ENCODE peak calls at places on chromosomes 6 and 20, in nine cellular contexts. W is hippocampal formation; S is activated T-cell treated with anti-CD3 and anti-CD28 coated beads, Interleukin-2, amount 50 U/mL, for 72 hours; A is NCI-H510A; N is heart right ventricle; Q is iris pigment epithelial cell; K is stimulated activated CD4-positive, alpha-beta T cell treated with anti-CD3 and anti-CD28 coated beads, Interleukin-12 subunit alpha, Interleukin-12 subunit beta, amount 100 ng/mL, for 4 hours; O is T1000; R is RWPE1. M is an unnamed sample.

GRCh38 chr6:140609321-140609720 is 1234.9 kb upstream of the CITED2 start:
- DNase-seq in O (no peak), N (no peak), A (no peak), W (no peak), Q (no peak), K (no peak), S (no peak), R (no peak), M (no peak)

GRCh38 chr20:51695574-51696303 is 72.5 kb downstream of the ATP9A start:
- DNase-seq in S (no peak), N (no peak), K (peak; percentile 3), A (no peak), R (peak; percentile 28), O (peak; percentile 39), W (no peak), Q (peak; percentile 79), M (no peak)

GRCh38 chr6:107411161-107411560 is 48.2 kb downstream of the PDSS2 start:
- DNase-seq in S (no peak), N (no peak), K (no peak), O (no peak), W (no peak), R (no peak), Q (no peak), A (no peak), M (no peak)

GRCh38 chr6:5746392-5747140 is 260.2 kb downstream of the NRN1 start:
- DNase-seq in Q (no peak), K (no peak), A (no peak), N (no peak), S (no peak), W (no peak), R (no peak), O (no peak), M (no peak)

GRCh38 chr6:103783344-103783743 is 1076.4 kb downstream of the HACE1 start:
- DNase-seq in N (no peak), S (no peak), Q (peak; percentile 3), K (no peak), O (no peak), W (no peak), A (peak; percentile 8), R (no peak), M (no peak)

GRCh38 chr6:105771313-105771970 is 314.7 kb upstream of the PRDM1 start:
- DNase-seq in K (no peak), O (no peak), S (no peak), W (no peak), N (no peak), A (no peak), Q (no peak), R (no peak), M (no peak)

GRCh38 chr20:13220194-13220856 is 749 bp upstream of the ISM1 start:
- DNase-seq in O (no peak), R (peak; percentile 32), S (peak; percentile 36), W (no peak), Q (peak; percentile 15), N (peak; percentile 49), K (peak; percentile 28), A (peak; percentile 35), M (no peak)

GRCh38 chr6:116057766-116058165 is 2.9 kb downstream of the FRK start:
- DNase-seq in A (no peak), S (no peak), Q (no peak), O (no peak), N (no peak), R (no peak), K (no peak), W (no peak), M (no peak)

GRCh38 chr20:38202153-38202981 is 37.3 kb upstream of the TGM2 start:
- DNase-seq in N (no peak), W (no peak), R (no peak), K (no peak), Q (no peak), A (no peak), O (no peak), S (no peak), M (no peak)

GRCh38 chr20:7775072-7775471 is 165.2 kb downstream of the HAO1 start:
- DNase-seq in N (no peak), A (peak; percentile 7), R (no peak), Q (peak; percentile 89), W (no peak), K (no peak), S (no peak), O (no peak), M (no peak)

GRCh38 chr6:24831771-24832718 is 33.3 kb upstream of the ARMH2 start:
- DNase-seq in A (no peak), O (no peak), Q (peak; percentile 58), N (no peak), W (no peak), K (no peak), R (no peak), S (no peak), M (no peak)

M was measured in naive B cell.